ENCODE peak calls at places on chromosomes 3 and 15, in five cellular contexts. L is lung, M is cardiac muscle cell, I is cardiac fibroblast, B is foreskin fibroblast. D is an unnamed sample.

GRCh38 chr15:68362537-68363126 is 69.3 kb downstream of the ITGA11 start:
- DNase-seq in I (no peak), B (no peak), L (no peak), M (no peak), D (no peak)

GRCh38 chr3:109115451-109115850 is 2.5 kb downstream of the MORC1 start:
- DNase-seq in I (no peak), L (no peak), B (no peak), M (no peak), D (no peak)

GRCh38 chr3:140092883-140093536 is 158.0 kb downstream of the CLSTN2 start:
- DNase-seq in M (no peak), I (no peak), B (no peak), L (no peak), D (no peak)

GRCh38 chr3:150765949-150766720 is 3.2 kb upstream of the SIAH2 start:
- DNase-seq in B (no peak), I (peak), L (no peak), M (no peak), D (no peak)

GRCh38 chr3:167913218-167913902 is 177.8 kb downstream of the SERPINI1 start:
- DNase-seq in I (peak), B (no peak), M (peak), L (no peak), D (no peak)

GRCh38 chr3:20043398-20043797 is 3.2 kb downstream of the KAT2B start:
- DNase-seq in B (no peak), I (peak), M (no peak), L (peak), D (no peak)

GRCh38 chr3:31227152-31227581 is 305.6 kb upstream of the STT3B start:
- DNase-seq in I (no peak), L (no peak), B (no peak), M (no peak), D (no peak)

GRCh38 chr15:78229431-78230406 is 4.6 kb downstream of the ACSBG1 start:
- DNase-seq in B (no peak), I (no peak), L (no peak), M (no peak), D (no peak)

GRCh38 chr3:157311633-157312365 is 124.9 kb upstream of the PTX3 start:
- DNase-seq in B (peak), M (no peak), I (peak), L (no peak), D (no peak)

GRCh38 chr3:44712455-44713075 is at the start of gene ZNF502:
- DNase-seq in I (peak), L (peak), M (peak), B (peak), D (peak)
- TF ChIP-seq CTCF in I (peak), L (peak), M (peak), B (peak), D (no peak)

GRCh38 chr15:25542648-25543047 is 103.8 kb upstream of the UBE3A start:
- DNase-seq in I (no peak), L (no peak), M (no peak), B (no peak), D (no peak)

GRCh38 chr15:25541228-25541627 is 102.4 kb upstream of the UBE3A start:
- DNase-seq in I (no peak), B (no peak), M (no peak), L (no peak), D (no peak)

GRCh38 chr15:25544076-25544475 is 105.3 kb upstream of the UBE3A start:
- DNase-seq in I (no peak), L (no peak), B (no peak), M (no peak), D (no peak)

GRCh38 chr15:25545017-25545416 is 106.2 kb upstream of the UBE3A start:
- DNase-seq in I (no peak), L (no peak), B (no peak), M (no peak), D (no peak)

GRCh38 chr15:25543156-25543555 is 104.3 kb upstream of the UBE3A start:
- DNase-seq in L (peak), M (peak), I (peak), B (peak), D (no peak)
- TF ChIP-seq CTCF in L (no peak), M (no peak), I (no peak), B (no peak), D (no peak)

GRCh38 chr3:49629866-49630265 is 44.3 kb upstream of the APEH start:
- DNase-seq in M (no peak), L (no peak), I (no peak), B (no peak), D (peak)

GRCh38 chr3:49626796-49627195 is 47.4 kb upstream of the APEH start:
- DNase-seq in I (no peak), L (no peak), B (no peak), M (no peak), D (no peak)

GRCh38 chr3:49629451-49629850 is 44.7 kb upstream of the APEH start:
- DNase-seq in L (no peak), B (no peak), M (no peak), I (no peak), D (no peak)

GRCh38 chr3:49627634-49628033 is 46.5 kb upstream of the APEH start:
- DNase-seq in L (no peak), M (no peak), B (no peak), I (no peak), D (no peak)

GRCh38 chr3:49628249-49628648 is 45.9 kb upstream of the APEH start:
- DNase-seq in B (no peak), I (no peak), L (no peak), M (no peak), D (no peak)
- TF ChIP-seq CTCF in B (no peak), I (no peak), L (no peak), M (no peak), D (no peak)

DNA sequence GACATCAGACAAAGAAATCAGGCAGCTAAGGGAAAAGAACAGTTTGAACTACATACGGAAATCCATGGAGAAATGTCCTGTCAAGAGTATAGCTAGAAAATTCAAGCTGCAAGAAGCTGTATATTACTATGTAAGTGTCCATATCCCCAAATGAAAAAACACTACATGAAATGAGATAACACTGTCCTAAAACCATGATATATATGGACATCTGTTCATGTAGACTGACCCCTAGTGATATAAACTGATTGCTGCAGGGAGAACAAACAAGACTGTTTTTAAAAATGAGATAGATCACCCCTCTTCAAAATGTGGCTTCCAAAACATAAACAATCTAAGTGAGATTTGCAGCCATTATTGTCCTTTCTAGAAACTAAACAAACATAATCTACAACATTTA is 985.6 kb downstream of the EPHA3 start:
- DNase-seq in I (peak), B (peak), L (no peak), M (peak), D (no peak)
- TF ChIP-seq CTCF in I (peak), B (peak), L (no peak), M (peak), D (peak)

GRCh38 chr3:171736556-171736955 is 73.7 kb downstream of the PLD1 start:
- DNase-seq in I (no peak), M (no peak), L (no peak), B (no peak), D (no peak)
- TF ChIP-seq CTCF in I (no peak), M (no peak), L (no peak), B (no peak), D (no peak)

GRCh38 chr15:48120751-48121150 is at the start of gene SLC24A5:
- DNase-seq in M (no peak), B (no peak), I (no peak), L (no peak), D (no peak)
- TF ChIP-seq CTCF in M (no peak), B (no peak), I (no peak), L (no peak), D (no peak)

DNA sequence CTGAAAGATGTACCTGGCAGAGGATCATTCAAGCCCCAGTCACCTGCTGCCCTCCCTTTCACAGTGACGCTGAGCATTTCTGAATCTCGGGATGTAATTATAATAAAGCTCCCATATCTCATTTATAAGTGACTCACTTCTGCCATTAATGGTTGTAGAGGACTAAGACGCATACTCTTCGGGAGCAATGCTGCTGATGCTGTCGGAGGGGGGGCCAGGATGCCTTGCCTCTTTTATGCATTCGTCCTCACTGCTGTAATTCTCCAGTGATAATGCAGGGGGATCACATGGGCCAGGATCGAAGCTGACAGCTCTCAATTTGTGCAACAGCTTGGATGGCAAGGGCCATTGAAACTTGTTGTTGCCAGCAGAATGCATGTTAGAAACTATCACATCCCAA is 3.1 kb downstream of the HRH1 start:
- DNase-seq in L (no peak), M (no peak), I (no peak), B (no peak), D (no peak)
- TF ChIP-seq CTCF in L (no peak), M (no peak), I (no peak), B (no peak), D (no peak)

DNA sequence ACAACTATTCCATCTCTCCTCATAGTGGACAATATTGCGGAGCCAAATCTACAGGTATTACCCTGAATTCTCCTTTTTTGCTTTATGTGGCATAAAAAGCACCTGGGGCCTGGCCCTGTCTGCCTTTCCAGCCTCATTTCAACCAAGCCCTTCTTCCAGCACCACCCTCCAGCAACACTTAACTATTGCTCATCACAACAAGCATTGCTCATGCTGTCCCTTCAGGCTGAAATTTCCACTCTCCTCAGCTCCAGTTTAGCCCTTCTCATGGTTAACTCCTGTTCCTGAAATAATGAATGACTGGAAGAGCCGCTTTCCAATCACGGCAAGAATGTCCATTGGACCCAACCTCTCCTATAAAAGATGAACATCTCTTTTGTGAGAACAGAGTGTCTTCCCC is 107.4 kb downstream of the P2RY1 start:
- DNase-seq in I (no peak), B (peak), L (no peak), M (no peak), D (no peak)
- TF ChIP-seq CTCF in I (no peak), B (no peak), L (no peak), M (no peak), D (no peak)

DNA sequence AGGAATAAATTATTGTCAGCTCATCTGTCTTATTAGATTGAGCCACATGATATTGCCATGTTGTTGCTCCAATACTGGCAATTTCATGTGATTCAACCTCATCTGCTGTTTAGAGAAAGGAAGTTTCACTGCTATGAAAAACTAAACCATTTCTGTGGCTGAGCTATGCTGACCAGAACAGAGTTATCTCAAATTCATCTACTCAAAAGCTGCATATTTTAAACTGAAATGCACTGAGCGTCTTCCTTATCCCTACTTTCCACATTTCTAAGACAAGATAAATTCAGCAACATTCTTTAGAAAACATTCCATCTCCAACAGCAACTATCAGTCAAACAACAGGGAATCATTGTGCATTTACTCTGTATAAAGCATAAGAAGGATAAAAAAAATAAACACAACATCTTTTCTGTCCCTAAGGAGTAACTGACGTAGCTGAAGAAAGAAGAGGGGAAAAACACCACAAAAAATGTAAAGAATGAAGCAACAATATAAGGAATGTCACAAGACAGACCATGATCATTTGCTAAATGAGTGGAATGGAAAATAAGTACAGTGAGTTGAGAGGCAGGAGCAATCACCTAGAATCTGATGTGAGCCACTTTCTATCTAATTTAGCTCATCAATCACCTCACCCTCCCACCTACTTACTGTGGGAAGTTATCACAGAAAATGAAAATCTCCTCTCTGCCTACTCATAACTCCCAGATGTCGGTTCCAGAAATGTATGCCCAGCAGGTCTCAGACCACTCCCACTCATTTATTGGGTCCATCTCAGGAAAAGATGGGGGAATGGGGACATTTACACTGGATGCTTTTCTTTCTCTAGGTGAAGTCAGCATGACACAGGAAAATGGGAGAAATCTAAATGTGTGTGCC is 271.2 kb downstream of the FHIT start:
- DNase-seq in I (peak), M (no peak), L (no peak), B (no peak), D (no peak)
- TF ChIP-seq CTCF in I (no peak), M (no peak), L (no peak), B (no peak), D (no peak)